ENCODE peak calls at places on chromosome 6, in four cellular contexts. M is upper lobe of left lung, E is IMR-90, P is fibroblast of lung. L is an unnamed sample.

GRCh38 chr6:108576724-108577123 is 16.0 kb downstream of the FOXO3 start:
- DNase-seq in M (no peak), P (no peak), E (no peak), L (no peak)

GRCh38 chr6:31820051-31820389 is 4.7 kb downstream of the HSPA1A start:
- DNase-seq in M (no peak), E (no peak), P (no peak), L (no peak)

GRCh38 chr6:39327516-39327915 is 5.0 kb upstream of the KCNK16 start:
- DNase-seq in P (no peak), E (no peak), M (no peak), L (no peak)

GRCh38 chr6:161954077-161954476 is 680.2 kb upstream of the AGPAT4 start:
- DNase-seq in P (no peak), M (no peak), E (no peak), L (no peak)

GRCh38 chr6:109344226-109344625 is 38.0 kb downstream of the CD164 start:
- DNase-seq in M (no peak), E (no peak), P (no peak), L (no peak)

GRCh38 chr6:89323461-89324098 is 8.5 kb upstream of the GABRR2 start:
- DNase-seq in E (peak; percentile 41), M (no peak), P (peak; percentile 77), L (no peak)

GRCh38 chr6:134814076-134814709 is 135.7 kb downstream of the ALDH8A1 start:
- DNase-seq in E (peak; percentile 82), M (no peak), P (peak; percentile 57), L (no peak)

GRCh38 chr6:168695701-168696100 is 254.7 kb downstream of the SMOC2 start:
- DNase-seq in E (no peak), M (no peak), P (no peak), L (no peak)

GRCh38 chr6:118748311-118749062 is 97.1 kb upstream of the CEP85L start:
- DNase-seq in P (peak; percentile 58), E (peak; percentile 46), M (no peak), L (peak; percentile 48)

GRCh38 chr6:41596807-41597206 is 41.5 kb upstream of the MDFI start:
- DNase-seq in E (no peak), M (no peak), P (no peak), L (no peak)

GRCh38 chr6:138971601-138972000 is 16.5 kb downstream of the REPS1 start:
- DNase-seq in P (no peak), E (peak; percentile 12), M (no peak), L (no peak)
- H3K27ac ChIP-seq in P (peak overlapping the region; percentile 39), E (no peak overlapping the region), M (peak overlapping the region; percentile 27), L (no peak overlapping the region)

GRCh38 chr6:112502348-112503130 is 155.4 kb downstream of the RFPL4B start:
- DNase-seq in M (no peak), E (peak; percentile 41), P (peak; percentile 58), L (no peak)
- TF ChIP-seq CTCF in M (no peak), E (peak; percentile 47), P (peak; percentile 36), L (no peak)

GRCh38 chr6:401994-402640 is 10.6 kb downstream of the IRF4 start:
- DNase-seq in M (no peak), E (no peak), P (no peak), L (no peak)
- H3K4me1 ChIP-seq in M (no peaks in the 10 kb centered on the region), E (no peaks in the 10 kb centered on the region), P (no peaks in the 10 kb centered on the region), L (no peaks in the 10 kb centered on the region)

GRCh38 chr6:129646140-129646569 is 63.8 kb downstream of the ARHGAP18 start:
- DNase-seq in E (no peak), P (no peak), M (no peak), L (no peak)

GRCh38 chr6:129647044-129647443 is 62.9 kb downstream of the ARHGAP18 start:
- DNase-seq in E (no peak), M (no peak), P (no peak), L (no peak)

GRCh38 chr6:129646617-129647016 is 63.4 kb downstream of the ARHGAP18 start:
- DNase-seq in E (peak; percentile 27), P (peak; percentile 57), M (no peak), L (no peak)

GRCh38 chr6:129644567-129645015 is 65.4 kb downstream of the ARHGAP18 start:
- DNase-seq in E (peak; percentile 76), P (peak; percentile 53), M (no peak), L (no peak)

DNA sequence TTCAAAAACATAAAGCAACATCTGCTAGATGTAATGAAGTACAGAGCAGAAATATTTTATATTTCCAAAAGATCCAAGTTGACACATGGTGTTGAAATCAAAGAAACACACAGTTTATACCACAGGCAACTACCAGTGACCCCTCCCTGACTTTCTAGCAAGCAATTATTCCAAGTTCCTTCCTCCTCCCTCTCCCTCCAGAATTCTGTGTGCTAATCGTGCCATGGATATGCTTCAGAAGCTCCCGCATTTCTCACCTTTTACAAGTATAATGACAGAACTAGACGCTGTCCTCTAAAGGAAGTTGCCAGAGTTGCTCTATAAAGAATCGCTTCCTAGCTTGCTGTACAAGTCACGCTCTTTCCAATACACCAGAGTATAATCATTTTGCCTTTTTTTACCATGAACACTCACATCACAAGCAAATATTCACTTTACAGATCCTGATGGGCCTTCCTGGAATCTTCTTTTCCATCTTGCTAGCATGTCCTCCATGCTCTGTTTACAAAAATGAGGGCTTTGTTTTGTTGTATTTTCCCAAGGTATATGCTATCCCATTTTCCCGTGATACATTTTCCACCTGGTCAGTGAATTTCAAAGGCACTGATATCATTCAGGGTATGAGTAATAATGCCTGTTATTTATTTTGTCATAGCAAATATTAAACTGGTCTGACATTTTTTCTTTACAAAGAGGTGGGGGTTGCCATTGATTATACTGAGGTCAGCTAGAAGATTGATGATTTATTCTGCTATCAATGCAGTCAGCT is 64.4 kb downstream of the ARHGAP18 start:
- DNase-seq in P (peak; percentile 66), E (no peak), M (no peak), L (no peak)
- H3K27ac ChIP-seq in P (peak overlapping the region; percentile 18), E (peak overlapping the region; percentile 42), M (peak overlapping the region; percentile 32), L (peak overlapping the region; percentile 88)

GRCh38 chr6:26204332-26205160 is 117.3 kb downstream of the HFE start:
- DNase-seq in M (peak; percentile 95), E (peak; percentile 99), P (peak; percentile 100), L (peak; percentile 82)
- TF ChIP-seq CTCF in M (no peak), E (peak; percentile 53), P (peak; percentile 39), L (no peak)

GRCh38 chr6:106142876-106143431 is 56.8 kb downstream of the PRDM1 start:
- DNase-seq in P (no peak), M (no peak), E (no peak), L (no peak)
- H3K4me1 ChIP-seq in P (peaks cover 2% of the 10 kb centered on the region), M (no peaks in the 10 kb centered on the region), E (peaks cover 11% of the 10 kb centered on the region), L (no peaks in the 10 kb centered on the region)